ENCODE peak calls at places on chromosomes 12 and 14, in ten cellular contexts. F is right atrium auricular region; R is GM20000; X is stimulated activated CD8-positive, alpha-beta memory T cell treated with anti-CD3 and anti-CD28 coated beads, Interleukin-7, amount 100 ng/mL, for 1 hour; S is amniotic stem cell; B is GF-D8; K is ACHN; L is activated naive CD8-positive, alpha-beta T cell treated with anti-CD3 and anti-CD28 coated beads for 36 hours; N is activated CD8-positive, alpha-beta T cell treated with anti-CD3 and anti-CD28 coated beads, Interleukin-2, amount 10 ng/mL, durations not matched to agents 7 days and 5 days; I is NCI-H345. V is an unnamed sample.

GRCh38 chr12:107277850-107278249 is 184.5 kb upstream of the CRY1 start:
- DNase-seq in S (peak), N (no peak), R (no peak), L (no peak), I (no peak), X (no peak), B (no peak), F (no peak), K (no peak), V (no peak)

GRCh38 chr12:7142057-7142644 is 12.0 kb downstream of the CLSTN3 start:
- DNase-seq in R (peak), I (peak), X (no peak), F (no peak), K (peak), S (no peak), N (peak), L (peak), B (peak), V (peak)

GRCh38 chr12:19752712-19753111 is 313.4 kb downstream of the AEBP2 start:
- DNase-seq in K (no peak), R (no peak), I (no peak), S (no peak), X (no peak), N (no peak), B (no peak), F (no peak), L (no peak), V (no peak)

GRCh38 chr14:55122441-55122986 is 6.5 kb upstream of the LGALS3 start:
- DNase-seq in R (no peak), N (no peak), L (no peak), B (no peak), X (no peak), F (no peak), K (no peak), I (peak), S (no peak), V (no peak)

GRCh38 chr12:104083769-104084475 is 19.6 kb downstream of the HCFC2 start:
- DNase-seq in K (no peak), R (peak), B (no peak), I (no peak), X (no peak), L (peak), S (no peak), F (no peak), N (no peak), V (no peak)

GRCh38 chr12:127711108-127711507 is 555.9 kb upstream of the TMEM132C start:
- DNase-seq in B (no peak), F (no peak), I (no peak), N (no peak), S (no peak), L (no peak), K (peak), X (no peak), R (no peak), V (peak)

GRCh38 chr12:122749569-122750332 is 2.9 kb upstream of the DENR start:
- DNase-seq in B (no peak), S (no peak), I (no peak), K (no peak), X (no peak), F (no peak), R (no peak), L (no peak), N (no peak), V (peak)

GRCh38 chr12:132163041-132163910 is 19.0 kb downstream of the NOC4L start:
- DNase-seq in N (no peak), K (no peak), I (no peak), L (no peak), F (no peak), R (no peak), S (no peak), B (no peak), X (no peak), V (no peak)

GRCh38 chr12:106771425-106771824 is 3.1 kb upstream of the RIC8B start:
- DNase-seq in I (no peak), X (no peak), S (no peak), F (no peak), B (no peak), L (no peak), N (no peak), K (peak), R (no peak), V (peak)